ENCODE peak calls at places on chromosomes 12 and 14, in seven cellular contexts. F, R, Q, T, P, E and I are unnamed samples. For H3K36me3 and H3K9me3, the result is how much of the 10 kb centered on the place peaks cover.

GRCh38 chr14:70782361-70782760 is 27.0 kb downstream of the MAP3K9 start:
- DNase-seq in E (no peak), T (no peak), P (no peak), F (no peak), R (no peak), Q (no peak), I (no peak)

GRCh38 chr12:85509857-85510256 is 229.8 kb downstream of the ALX1 start:
- DNase-seq in E (no peak), R (no peak), F (no peak), P (no peak), Q (no peak), T (no peak), I (no peak)

GRCh38 chr12:49953146-49953545 is 2.6 kb downstream of the AQP2 start:
- DNase-seq in P (no peak), E (no peak), T (no peak), F (no peak), Q (peak), R (no peak), I (peak)

GRCh38 chr12:24697295-24697694 is 251.6 kb downstream of the BCAT1 start:
- DNase-seq in P (no peak), Q (no peak), F (no peak), R (no peak), E (no peak), T (no peak), I (no peak)

GRCh38 chr12:96177013-96177412 is 17.2 kb upstream of the ELK3 start:
- DNase-seq in F (no peak), P (peak), Q (no peak), E (no peak), R (no peak), T (no peak), I (no peak)

GRCh38 chr12:49323524-49324097 is 556 bp downstream of the TROAP start:
- DNase-seq in F (no peak), T (no peak), E (no peak), P (no peak), Q (no peak), R (no peak), I (no peak)

GRCh38 chr14:26925876-26926584 is 328.2 kb upstream of the NOVA1 start:
- DNase-seq in R (no peak), E (peak), T (no peak), F (no peak), P (peak), Q (no peak), I (peak)

GRCh38 chr12:27083861-27084271 is 1.5 kb upstream of the C12orf71 start:
- DNase-seq in E (no peak), R (no peak), Q (no peak), T (no peak), P (peak), F (no peak), I (no peak)

GRCh38 chr12:20040194-20040593 is 328.1 kb upstream of the PDE3A start:
- DNase-seq in E (no peak), R (no peak), F (no peak), Q (no peak), P (no peak), T (no peak), I (no peak)

GRCh38 chr12:109836916-109837315 is 3.7 kb upstream of the TRPV4 start:
- DNase-seq in E (no peak), P (no peak), Q (no peak), F (no peak), T (no peak), R (no peak), I (no peak)

GRCh38 chr14:83463500-83464098 is 1929.9 kb upstream of the SEL1L start:
- DNase-seq in F (no peak), P (peak), T (peak), R (peak), E (peak), Q (no peak), I (no peak)

GRCh38 chr14:95463173-95463901 is 53.1 kb downstream of the SYNE3 start:
- DNase-seq in Q (no peak), R (peak), T (no peak), P (no peak), E (no peak), F (peak), I (no peak)

GRCh38 chr14:55077691-55078151 is 26.3 kb downstream of the MAPK1IP1L start:
- DNase-seq in R (peak), T (peak), F (no peak), Q (no peak), E (peak), P (peak), I (peak)

GRCh38 chr12:118448341-118448740 is 72.0 kb downstream of the SUDS3 start:
- DNase-seq in T (no peak), E (no peak), P (no peak), F (no peak), Q (no peak), R (no peak), I (no peak)

GRCh38 chr12:108846320-108846719 is 11.1 kb downstream of the SSH1 start:
- DNase-seq in R (no peak), F (peak), T (no peak), P (no peak), E (no peak), Q (peak), I (no peak)

GRCh38 chr12:49557187-49557916 is 10.6 kb downstream of the MCRS1 start:
- DNase-seq in E (no peak), Q (peak), R (no peak), F (no peak), T (no peak), P (no peak), I (no peak)

GRCh38 chr14:56888274-56888673 is 78.0 kb upstream of the OTX2 start:
- DNase-seq in P (no peak), T (no peak), R (no peak), F (no peak), Q (no peak), E (no peak), I (no peak)

GRCh38 chr12:65121049-65121955 is at the start of gene WIF1:
- DNase-seq in Q (peak), R (peak), T (peak), E (peak), F (peak), P (peak), I (peak)

GRCh38 chr12:56081393-56082347 is 1.7 kb downstream of the ERBB3 start:
- DNase-seq in T (no peak), Q (no peak), R (peak), P (no peak), F (no peak), E (no peak), I (no peak)

GRCh38 chr14:96267336-96267735 is 11.3 kb downstream of the BDKRB1 start:
- DNase-seq in R (no peak), E (no peak), T (no peak), P (peak), Q (no peak), F (no peak), I (no peak)

GRCh38 chr14:68728342-68729106 is 64.3 kb downstream of the ZFP36L1 start:
- DNase-seq in T (no peak), E (no peak), F (no peak), P (no peak), Q (no peak), R (no peak), I (no peak)

GRCh38 chr12:116508145-116509121 is 50.7 kb upstream of the MAP1LC3B2 start:
- DNase-seq in E (peak), Q (peak), F (peak), T (peak), P (peak), R (peak), I (peak)

GRCh38 chr12:85865905-85866304 is 8.2 kb upstream of the NTS start:
- DNase-seq in Q (no peak), R (no peak), P (peak), E (no peak), F (no peak), T (no peak), I (no peak)

GRCh38 chr12:47033081-47033480 is 46.3 kb upstream of the PCED1B start:
- DNase-seq in E (peak), P (peak), T (peak), Q (no peak), R (no peak), F (peak), I (peak)

GRCh38 chr12:24562761-24563392 is 386.0 kb downstream of the BCAT1 start:
- DNase-seq in Q (peak), F (peak), P (peak), T (peak), R (peak), E (peak), I (peak)

GRCh38 chr14:102450206-102451063 is 59.1 kb downstream of the ANKRD9 start:
- DNase-seq in P (no peak), F (no peak), Q (no peak), E (no peak), R (no peak), T (no peak), I (no peak)

GRCh38 chr12:93244514-93245077 is 133.1 kb upstream of the NUDT4 start:
- DNase-seq in F (no peak), P (no peak), R (no peak), Q (no peak), E (no peak), T (no peak), I (no peak)

GRCh38 chr12:58923781-58924180 is 3.5 kb upstream of the LRIG3 start:
- DNase-seq in Q (no peak), P (no peak), R (no peak), T (no peak), F (no peak), E (no peak), I (no peak)

GRCh38 chr12:124507188-124508109 is 60.0 kb downstream of the NCOR2 start:
- DNase-seq in Q (no peak), F (peak), T (peak), R (no peak), E (no peak), P (peak), I (no peak)

DNA sequence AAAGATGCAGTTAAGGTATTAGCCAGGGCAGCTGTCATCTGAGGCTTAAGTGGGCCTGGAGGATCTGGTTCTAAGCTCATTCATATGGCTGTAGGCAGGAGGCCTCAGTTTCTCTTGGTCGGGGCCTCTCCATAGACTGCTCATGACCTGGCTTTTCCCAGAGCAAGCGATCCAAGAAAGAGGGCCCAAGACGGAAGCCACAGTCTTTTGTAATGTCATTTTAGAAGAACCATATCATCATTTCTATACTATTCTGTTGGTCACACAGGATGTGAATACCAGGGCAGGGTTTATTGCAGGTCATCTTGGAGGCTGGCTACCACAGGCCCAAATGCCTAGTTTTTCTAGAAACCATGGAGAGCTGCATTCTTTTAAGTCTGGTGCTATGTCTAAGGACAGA is 47.7 kb downstream of the GNG2 start:
- DNase-seq in E (no peak), F (no peak), T (no peak), Q (no peak), P (no peak), R (no peak), I (no peak)
- H3K36me3 ChIP-seq in E (under half), F (under half), T (under half), Q (under half), P (under half), R (under half), I (under half)

DNA sequence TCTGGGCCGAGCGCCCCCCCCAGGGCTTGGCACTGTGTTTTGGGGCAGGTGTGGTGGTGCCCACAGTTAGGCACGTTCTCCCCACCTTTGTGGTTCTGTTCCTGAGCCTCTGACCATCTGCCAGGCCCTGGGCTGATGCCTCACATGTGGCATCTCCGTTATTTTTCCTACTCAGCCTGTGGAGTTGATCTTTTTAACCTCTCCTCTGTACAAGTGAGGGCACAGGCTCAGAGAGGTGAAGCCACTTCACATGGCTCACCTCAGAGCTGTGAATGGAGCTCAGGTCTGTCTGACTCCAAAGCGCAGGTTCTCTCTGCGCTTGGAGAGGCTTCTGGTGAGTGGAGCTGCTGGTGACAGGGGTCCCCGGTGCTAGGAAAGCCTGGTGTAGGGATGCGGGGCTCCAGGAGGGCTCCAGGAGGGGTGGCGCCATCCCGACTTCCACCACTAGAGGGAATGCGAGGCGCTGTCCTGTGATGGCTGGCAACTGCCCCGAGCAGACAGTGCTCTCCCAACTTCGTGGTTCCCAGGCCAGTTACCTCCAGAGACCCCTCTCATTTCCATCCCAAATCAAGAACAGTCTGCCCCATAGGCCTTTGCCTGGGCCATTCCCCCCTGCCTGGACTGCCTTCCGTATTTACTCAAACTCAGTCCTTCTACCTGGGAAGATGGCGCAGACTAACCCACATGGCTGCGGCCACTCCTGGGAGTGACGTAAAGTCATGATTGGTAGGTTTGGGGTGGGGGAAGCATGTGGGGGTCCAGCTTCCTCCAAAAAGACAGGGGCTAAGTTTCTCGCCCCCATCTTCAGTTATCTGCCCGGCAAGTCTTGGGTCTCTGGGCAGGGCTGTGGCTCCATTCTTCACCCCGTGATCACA is 9.9 kb downstream of the BCL7A start:
- DNase-seq in Q (no peak), P (peak), F (no peak), R (peak), E (no peak), T (peak), I (peak)
- TF ChIP-seq CTCF in Q (peak), P (peak), F (peak), R (peak), E (peak), T (peak), I (peak)

GRCh38 chr14:43019826-43020225 is 1413.2 kb downstream of the LRFN5 start:
- DNase-seq in T (no peak), R (no peak), E (no peak), F (no peak), Q (no peak), P (no peak), I (no peak)

GRCh38 chr14:43012817-43013216 is 1406.1 kb downstream of the LRFN5 start:
- DNase-seq in P (no peak), Q (no peak), T (no peak), E (no peak), F (no peak), R (no peak), I (no peak)

GRCh38 chr14:43014338-43014737 is 1407.7 kb downstream of the LRFN5 start:
- DNase-seq in F (no peak), Q (no peak), E (no peak), R (no peak), P (no peak), T (no peak), I (no peak)
- H3K9me3 ChIP-seq in F (under half), Q (under half), E (under half), R (under half), P (under half), T (under half), I (under half)

GRCh38 chr12:906077-906585 is 43.4 kb downstream of the RAD52 start:
- DNase-seq in P (no peak), R (no peak), T (no peak), E (no peak), Q (no peak), F (no peak), I (no peak)
- H3K36me3 ChIP-seq in P (half or more), R (under half), T (under half), E (half or more), Q (half or more), F (under half), I (half or more)

GRCh38 chr12:51959921-51960320 is 8.4 kb downstream of the ACVR1B start:
- DNase-seq in F (no peak), P (no peak), E (no peak), R (no peak), T (no peak), Q (no peak), I (no peak)

GRCh38 chr12:51960488-51960887 is 9.0 kb downstream of the ACVR1B start:
- DNase-seq in F (no peak), R (no peak), P (no peak), Q (no peak), T (no peak), E (no peak), I (no peak)

GRCh38 chr12:51960890-51961289 is 9.4 kb downstream of the ACVR1B start:
- DNase-seq in E (no peak), R (no peak), Q (no peak), T (no peak), P (no peak), F (no peak), I (no peak)

GRCh38 chr12:51958542-51958941 is 7.0 kb downstream of the ACVR1B start:
- DNase-seq in Q (no peak), P (no peak), T (no peak), R (no peak), E (no peak), F (no peak), I (no peak)

DNA sequence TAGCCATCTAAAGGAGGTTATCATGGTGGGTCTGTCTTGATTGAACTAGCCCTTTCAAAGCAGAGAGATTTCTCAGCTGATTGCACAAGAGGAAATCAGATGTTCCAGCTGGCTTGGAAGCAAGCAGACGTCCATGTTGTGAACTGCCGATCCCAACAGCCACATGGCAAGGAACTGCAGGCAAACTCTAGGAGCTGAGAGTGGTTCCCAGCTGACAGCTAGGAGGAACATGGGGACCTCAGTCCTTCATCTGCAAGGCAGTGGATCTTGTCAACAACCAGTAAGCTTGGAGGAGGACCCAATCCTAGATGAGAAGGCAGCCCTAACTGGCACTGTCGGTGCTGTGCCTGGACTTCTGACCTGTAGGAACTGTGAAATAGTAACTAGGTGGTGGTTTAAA is 7.7 kb downstream of the ACVR1B start:
- DNase-seq in R (peak), T (no peak), P (peak), E (no peak), Q (no peak), F (peak), I (no peak)
- TF ChIP-seq CTCF in R (no peak), T (no peak), P (no peak), E (no peak), Q (no peak), F (no peak), I (no peak)

GRCh38 chr12:133108150-133108549 is 21.9 kb downstream of the ZNF891 start:
- DNase-seq in F (no peak), E (no peak), P (no peak), Q (no peak), T (no peak), R (no peak), I (no peak)
- H3K9me3 ChIP-seq in F (half or more), E (under half), P (under half), Q (half or more), T (under half), R (half or more), I (half or more)

GRCh38 chr12:101328917-101329316 is 49.0 kb downstream of the UTP20 start:
- DNase-seq in F (no peak), E (no peak), Q (no peak), T (no peak), R (no peak), P (no peak), I (no peak)
- H3K36me3 ChIP-seq in F (under half), E (half or more), Q (under half), T (under half), R (under half), P (under half), I (half or more)

GRCh38 chr12:52561880-52562449 is 9.0 kb upstream of the KRT71 start:
- DNase-seq in Q (peak), F (no peak), P (no peak), R (peak), E (peak), T (peak), I (no peak)
- TF ChIP-seq CTCF in Q (no peak), F (no peak), P (peak), R (no peak), E (peak), T (no peak), I (no peak)

GRCh38 chr12:34109390-34109789 is 87.1 kb downstream of the ALG10 start:
- DNase-seq in T (no peak), E (no peak), P (no peak), Q (peak), R (no peak), F (no peak), I (no peak)
- H3K9me3 ChIP-seq in T (under half), E (under half), P (under half), Q (under half), R (under half), F (under half), I (under half)

DNA sequence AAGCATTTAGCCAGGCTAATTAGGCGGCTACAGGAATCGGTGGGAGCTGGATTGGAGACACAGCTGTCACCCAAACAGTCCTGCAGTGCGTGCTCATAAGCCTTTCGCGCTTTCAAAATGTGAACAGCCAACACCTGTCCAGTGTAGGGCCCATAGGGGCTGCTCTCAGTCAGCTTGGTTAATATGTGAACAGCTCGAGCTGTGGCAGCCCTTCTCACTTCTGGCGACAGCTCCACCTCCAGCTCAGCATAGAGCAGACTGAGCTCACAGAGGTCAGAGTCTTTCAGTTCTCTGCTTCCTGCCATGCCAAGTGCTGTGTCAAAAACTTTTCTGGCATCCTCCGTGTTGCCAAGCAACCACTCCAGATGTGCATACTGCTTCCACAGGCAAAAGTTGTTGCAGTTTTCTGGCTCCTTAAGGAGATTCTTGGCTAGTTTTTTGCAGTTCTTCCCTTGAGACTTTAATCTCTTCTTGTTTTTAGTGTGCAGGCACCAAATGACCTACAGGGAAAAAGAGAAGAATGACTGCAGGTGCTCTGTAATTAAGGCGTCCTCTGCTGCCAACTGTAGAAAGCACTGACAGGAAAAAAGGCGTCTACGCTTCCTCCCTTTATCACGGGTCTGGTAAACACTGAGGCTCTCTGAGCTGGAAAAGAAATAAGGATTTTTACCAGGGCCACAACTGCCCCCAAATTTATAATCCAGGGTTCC is 32.4 kb downstream of the PSMC1 start:
- DNase-seq in P (no peak), T (peak), R (no peak), E (no peak), F (no peak), Q (no peak), I (no peak)
- H3K36me3 ChIP-seq in P (under half), T (under half), R (under half), E (half or more), F (under half), Q (half or more), I (half or more)